ENCODE peak calls at places on chromosomes 11 and 22, in ten cellular contexts. F is AG04450, N is gastrocnemius medialis, Q is endothelial cell, O is dorsolateral prefrontal cortex, A is tibial nerve, H is psoas muscle, M is SK-N-SH, C is Calu3, P is esophagus squamous epithelium. G is an unnamed sample.
A peak's percentile ranks its signal among the peaks of the same experiment; 100 is the strongest.

GRCh38 chr22:44391481-44392445 is 79.0 kb upstream of the SHISAL1 start:
- DNase-seq in M (no peak), C (no peak), F (no peak), Q (no peak), A (no peak), N (no peak), H (peak; percentile 6), P (no peak), O (peak; percentile 22), G (no peak)

GRCh38 chr11:116702772-116703360 is 69.9 kb downstream of the BUD13 start:
- DNase-seq in P (no peak), M (peak; percentile 58), O (no peak), A (no peak), F (no peak), H (no peak), C (no peak), Q (no peak), N (no peak), G (no peak)

GRCh38 chr11:43962383-43962969 is 20.0 kb downstream of the C11orf96 start:
- DNase-seq in A (no peak), M (peak; percentile 60), Q (no peak), H (no peak), N (no peak), F (no peak), P (no peak), C (no peak), O (no peak), G (peak; percentile 18)

GRCh38 chr11:8814209-8814922 is 96.6 kb upstream of the AKIP1 start:
- DNase-seq in A (no peak), C (no peak), N (no peak), M (no peak), F (no peak), P (no peak), O (no peak), Q (no peak), H (no peak), G (no peak)

GRCh38 chr11:123188508-123189165 is 6.4 kb downstream of the CLMP start:
- DNase-seq in C (peak; percentile 10), H (no peak), O (no peak), A (no peak), P (no peak), F (peak; percentile 91), M (no peak), N (no peak), Q (no peak), G (no peak)

GRCh38 chr11:122451911-122452310 is 203.6 kb upstream of the UBASH3B start:
- DNase-seq in F (no peak), M (no peak), C (no peak), Q (no peak), N (no peak), A (no peak), O (no peak), H (no peak), P (no peak), G (no peak)

GRCh38 chr11:66335531-66336233 is 552 bp downstream of the RIN1 start:
- DNase-seq in M (peak; percentile 81), Q (peak; percentile 50), P (no peak), F (no peak), N (no peak), A (no peak), C (peak; percentile 44), H (peak; percentile 72), O (peak; percentile 44), G (no peak)

GRCh38 chr22:38953577-38954413 is 3.6 kb upstream of the APOBEC3A start:
- DNase-seq in H (no peak), N (no peak), Q (no peak), O (no peak), A (no peak), P (no peak), C (peak; percentile 23), M (no peak), F (no peak), G (no peak)

GRCh38 chr11:77093987-77094840 is 8.4 kb upstream of the OMP start:
- DNase-seq in M (no peak), O (no peak), H (peak; percentile 29), P (no peak), N (no peak), C (no peak), F (no peak), A (no peak), Q (no peak), G (no peak)

GRCh38 chr22:32618461-32619140 is 144.0 kb downstream of the FBXO7 start:
- DNase-seq in C (no peak), N (no peak), P (no peak), M (no peak), F (no peak), Q (no peak), O (no peak), H (peak; percentile 77), A (peak; percentile 71), G (no peak)

GRCh38 chr11:14793546-14793945 is 98.5 kb downstream of the CYP2R1 start:
- DNase-seq in F (no peak), Q (no peak), M (no peak), P (no peak), H (no peak), N (no peak), O (no peak), C (no peak), A (no peak), G (no peak)

GRCh38 chr22:22848364-22848866 is 39.2 kb upstream of the IGLL5 start:
- DNase-seq in A (peak; percentile 73), H (peak; percentile 62), M (peak; percentile 63), F (no peak), C (peak; percentile 81), Q (peak; percentile 75), N (peak; percentile 9), O (no peak), P (no peak), G (no peak)

DNA sequence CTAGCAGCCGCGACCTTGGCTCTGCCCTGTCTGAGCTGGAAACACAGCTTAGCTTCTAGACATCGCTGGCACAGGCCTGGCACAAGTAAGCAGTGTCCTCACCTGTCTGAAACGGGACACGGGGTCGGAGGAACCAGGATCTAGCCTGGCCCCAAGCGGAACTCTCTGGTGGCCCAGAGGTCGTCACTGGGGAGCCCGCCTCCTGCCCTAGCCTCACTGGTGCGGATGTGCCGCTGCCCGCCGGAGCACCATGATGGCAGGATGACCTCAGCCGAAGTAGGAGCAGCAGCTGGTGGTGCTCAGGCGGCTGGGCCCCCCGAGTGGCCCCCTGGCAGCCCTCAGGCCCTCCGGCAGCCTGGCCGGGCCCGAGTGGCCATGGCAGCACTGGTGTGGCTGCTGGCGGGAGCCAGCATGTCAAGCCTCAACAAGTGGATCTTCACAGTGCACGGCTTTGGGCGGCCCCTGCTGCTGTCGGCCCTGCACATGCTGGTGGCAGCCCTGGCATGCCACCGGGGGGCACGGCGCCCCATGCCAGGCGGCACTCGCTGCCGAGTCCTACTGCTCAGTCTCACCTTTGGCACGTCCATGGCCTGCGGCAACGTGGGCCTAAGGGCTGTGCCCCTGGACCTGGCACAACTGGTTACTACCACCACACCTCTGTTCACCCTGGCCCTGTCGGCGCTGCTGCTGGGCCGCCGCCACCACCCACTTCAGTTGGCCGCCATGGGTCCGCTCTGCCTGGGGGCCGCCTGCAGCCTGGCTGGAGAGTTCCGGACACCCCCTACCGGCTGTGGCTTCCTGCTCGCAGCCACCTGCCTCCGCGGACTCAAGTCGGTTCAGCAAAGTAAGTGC is 871 bp downstream of the SLC35E4 start:
- DNase-seq in Q (peak; percentile 9), M (peak; percentile 60), O (peak; percentile 56), A (no peak), F (no peak), H (peak; percentile 71), N (peak; percentile 56), C (peak; percentile 21), P (no peak), G (no peak)
- TF ChIP-seq CTCF in Q (no peak), M (no peak), O (no peak), A (no peak), F (peak; percentile 16), H (peak; percentile 23), N (no peak), C (peak; percentile 32), P (no peak), G (no peak)

DNA sequence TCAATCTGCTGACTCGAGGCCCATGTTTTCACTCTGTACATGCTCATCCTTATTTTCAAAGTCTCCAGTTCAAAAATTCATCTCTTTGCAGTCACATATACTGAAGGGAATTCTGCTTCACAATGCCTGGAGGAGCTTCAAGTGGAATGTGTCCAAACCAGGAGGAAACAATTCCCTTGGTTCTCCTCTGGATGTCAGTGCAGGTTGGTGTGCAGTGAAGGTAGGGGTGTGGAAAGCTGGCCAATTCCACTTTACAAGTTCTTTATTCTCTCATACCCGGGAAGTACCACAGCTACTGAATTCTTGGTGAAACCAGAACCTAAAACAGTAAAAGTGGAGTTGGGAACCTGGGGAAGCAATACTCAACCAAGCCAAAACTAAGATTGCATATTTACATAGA is 57.3 kb downstream of the BDNF start:
- DNase-seq in Q (no peak), O (no peak), F (no peak), M (no peak), H (no peak), N (no peak), P (no peak), C (no peak), A (no peak), G (no peak)
- TF ChIP-seq CTCF in Q (no peak), O (no peak), F (no peak), M (no peak), H (no peak), N (no peak), P (no peak), C (no peak), A (no peak), G (no peak)

GRCh38 chr11:117979481-117980211 is 6.5 kb upstream of the IL10RA start:
- DNase-seq in H (no peak), A (no peak), F (no peak), C (no peak), P (no peak), N (no peak), M (no peak), Q (no peak), O (no peak), G (peak; percentile 57)

GRCh38 chr11:117983163-117983475 is 3.1 kb upstream of the IL10RA start:
- DNase-seq in M (no peak), F (no peak), P (no peak), O (no peak), Q (no peak), C (no peak), H (no peak), A (no peak), N (no peak), G (no peak)

GRCh38 chr11:117978982-117979381 is 7.2 kb upstream of the IL10RA start:
- DNase-seq in M (peak; percentile 48), Q (no peak), O (no peak), A (no peak), N (no peak), F (no peak), H (no peak), C (no peak), P (no peak), G (peak; percentile 23)

GRCh38 chr11:117980280-117980679 is 5.9 kb upstream of the IL10RA start:
- DNase-seq in F (no peak), O (no peak), P (no peak), M (no peak), H (no peak), A (no peak), C (no peak), N (no peak), Q (no peak), G (no peak)

GRCh38 chr11:117980716-117981115 is 5.5 kb upstream of the IL10RA start:
- DNase-seq in Q (no peak), F (no peak), O (no peak), N (no peak), C (no peak), M (no peak), H (no peak), P (no peak), A (no peak), G (peak; percentile 30)
- TF ChIP-seq CTCF in Q (no peak), F (no peak), O (no peak), N (no peak), C (no peak), M (no peak), H (no peak), P (no peak), A (no peak), G (no peak)

GRCh38 chr11:38530226-38530625 is 1932.2 kb upstream of the RAG2 start:
- DNase-seq in N (no peak), O (no peak), P (no peak), A (no peak), F (no peak), M (no peak), Q (no peak), H (no peak), C (no peak), G (no peak)
- TF ChIP-seq CTCF in N (no peak), O (no peak), P (no peak), A (no peak), F (no peak), M (no peak), Q (no peak), H (no peak), C (no peak), G (no peak)